ENCODE peak calls at places on chromosome 12, in six cellular contexts. W is foreskin melanocyte, V is head of caudate nucleus, G is H9, J is coronary artery, U is fibroblast of mammary gland. F is an unnamed sample.
A peak's percentile ranks its signal among the peaks of the same experiment; 100 is the strongest.

GRCh38 chr12:109744991-109745942 is 31.6 kb downstream of the FAM222A start:
- DNase-seq in W (no peak), V (no peak), G (no peak), J (no peak), U (no peak), F (no peak)

GRCh38 chr12:88458327-88458726 is 121.9 kb downstream of the KITLG start:
- DNase-seq in W (no peak), V (no peak), G (no peak), J (no peak), U (no peak), F (no peak)

GRCh38 chr12:132342322-132342721 is 12.9 kb upstream of the GALNT9 start:
- DNase-seq in W (no peak), V (no peak), G (peak; percentile 80), J (no peak), U (no peak), F (peak; percentile 12)

GRCh38 chr12:117067016-117067415 is 32.2 kb downstream of the TESC start:
- DNase-seq in W (no peak), V (no peak), G (no peak), J (no peak), U (no peak), F (no peak)

GRCh38 chr12:117521327-117521726 is 159.9 kb upstream of the NOS1 start:
- DNase-seq in W (no peak), V (no peak), G (no peak), J (no peak), U (peak; percentile 68), F (peak; percentile 49)

GRCh38 chr12:92608418-92609091 is 94.2 kb upstream of the PLEKHG7 start:
- DNase-seq in W (peak; percentile 74), V (no peak), G (no peak), J (no peak), U (peak; percentile 75), F (peak; percentile 72)

GRCh38 chr12:38906482-38907170 is 1.2 kb upstream of the CPNE8 start:
- DNase-seq in W (peak; percentile 79), V (peak; percentile 79), G (peak; percentile 95), J (peak; percentile 93), U (peak; percentile 89), F (peak; percentile 90)

GRCh38 chr12:95197636-95198035 is 19.6 kb downstream of the FGD6 start:
- DNase-seq in W (no peak), V (no peak), G (no peak), J (no peak), U (no peak), F (no peak)

GRCh38 chr12:7612851-7613250 is 52.9 kb downstream of the APOBEC1 start:
- DNase-seq in W (no peak), V (no peak), G (no peak), J (no peak), U (no peak), F (no peak)

GRCh38 chr12:79006306-79006705 is 141.7 kb downstream of the SYT1 start:
- DNase-seq in W (no peak), V (no peak), G (no peak), J (no peak), U (peak; percentile 23), F (peak; percentile 23)

GRCh38 chr12:9648701-9649531 is 20.6 kb upstream of the CLEC2D start:
- DNase-seq in W (no peak), V (no peak), G (no peak), J (no peak), U (no peak), F (peak; percentile 48)

GRCh38 chr12:115597157-115597712 is 680.3 kb downstream of the MED13L start:
- DNase-seq in W (no peak), V (no peak), G (no peak), J (no peak), U (peak; percentile 97), F (peak; percentile 92)

GRCh38 chr12:4539167-4539870 is 629 bp downstream of the RAD51AP1 start:
- DNase-seq in W (no peak), V (no peak), G (no peak), J (no peak), U (peak; percentile 9), F (peak; percentile 25)

GRCh38 chr12:54000774-54001114 is 783 bp downstream of the HOXC9 start:
- DNase-seq in W (no peak), V (no peak), G (no peak), J (no peak), U (no peak), F (no peak)

GRCh38 chr12:108337235-108338223 is 1.6 kb downstream of the CMKLR1 start:
- DNase-seq in W (no peak), V (no peak), G (peak; percentile 74), J (no peak), U (peak; percentile 26), F (peak; percentile 63)

GRCh38 chr12:96233941-96234461 is 39.8 kb downstream of the ELK3 start:
- DNase-seq in W (no peak), V (peak; percentile 85), G (no peak), J (peak; percentile 97), U (peak; percentile 99), F (peak; percentile 99)

GRCh38 chr12:14910090-14910915 is 24.6 kb upstream of the MGP start:
- DNase-seq in W (no peak), V (no peak), G (no peak), J (no peak), U (peak; percentile 45), F (peak; percentile 60)

GRCh38 chr12:84277986-84278385 is 634.6 kb downstream of the SLC6A15 start:
- DNase-seq in W (no peak), V (no peak), G (no peak), J (no peak), U (no peak), F (no peak)

GRCh38 chr12:18171571-18171970 is 81.6 kb upstream of the RERGL start:
- DNase-seq in W (peak; percentile 95), V (no peak), G (no peak), J (no peak), U (peak; percentile 48), F (peak; percentile 71)

GRCh38 chr12:71456316-71456715 is 16.7 kb downstream of the LGR5 start:
- DNase-seq in W (no peak), V (no peak), G (no peak), J (no peak), U (no peak), F (no peak)

GRCh38 chr12:108425238-108425795 is 86.2 kb upstream of the CMKLR1 start:
- DNase-seq in W (no peak), V (no peak), G (peak; percentile 73), J (no peak), U (no peak), F (peak; percentile 42)

GRCh38 chr12:4587108-4587507 is 25.1 kb downstream of the DYRK4 start:
- DNase-seq in W (no peak), V (no peak), G (peak; percentile 82), J (no peak), U (no peak), F (no peak)

GRCh38 chr12:94458882-94459772 is 540 bp downstream of the CEP83 start:
- DNase-seq in W (peak; percentile 29), V (no peak), G (no peak), J (no peak), U (peak; percentile 57), F (peak; percentile 74)

GRCh38 chr12:13257356-13257875 is 60.9 kb downstream of the EMP1 start:
- DNase-seq in W (no peak), V (no peak), G (no peak), J (no peak), U (no peak), F (no peak)

GRCh38 chr12:26869908-26870459 is 37.0 kb upstream of the ITPR2 start:
- DNase-seq in W (no peak), V (no peak), G (peak; percentile 42), J (no peak), U (no peak), F (no peak)

GRCh38 chr12:110073049-110073831 is 24.9 kb upstream of the C12orf76 start:
- DNase-seq in W (peak; percentile 98), V (peak; percentile 80), G (no peak), J (no peak), U (peak; percentile 30), F (peak; percentile 55)

GRCh38 chr12:20629414-20630156 is 65.5 kb upstream of the SLCO1C1 start:
- DNase-seq in W (no peak), V (no peak), G (no peak), J (peak; percentile 81), U (peak; percentile 42), F (peak; percentile 61)

GRCh38 chr12:28955921-28956320 is 193.2 kb upstream of the FAR2 start:
- DNase-seq in W (no peak), V (no peak), G (no peak), J (no peak), U (no peak), F (peak; percentile 23)

GRCh38 chr12:124695861-124696260 is 128.4 kb upstream of the NCOR2 start:
- DNase-seq in W (no peak), V (no peak), G (peak; percentile 49), J (no peak), U (no peak), F (peak; percentile 47)

GRCh38 chr12:96255077-96255476 is 60.9 kb downstream of the ELK3 start:
- DNase-seq in W (no peak), V (no peak), G (no peak), J (peak; percentile 86), U (peak; percentile 87), F (peak; percentile 85)

GRCh38 chr12:96197503-96198272 is 3.5 kb downstream of the ELK3 start:
- DNase-seq in W (peak; percentile 27), V (no peak), G (no peak), J (no peak), U (peak; percentile 99), F (peak; percentile 96)

GRCh38 chr12:78951746-78952532 is 87.4 kb downstream of the SYT1 start:
- DNase-seq in W (peak; percentile 39), V (no peak), G (no peak), J (no peak), U (peak; percentile 18), F (no peak)

GRCh38 chr12:75759842-75760260 is 248.4 kb upstream of the KRR1 start:
- DNase-seq in W (peak; percentile 85), V (no peak), G (no peak), J (no peak), U (peak; percentile 95), F (peak; percentile 86)